ENCODE peak calls at places on chromosome 6, in seven cellular contexts. One of them, this sample, is unnamed.

GRCh38 chr6:129055796-129056195 is 172.9 kb downstream of the LAMA2 start:
- DNase-seq in IMR-90: no peak
- DNase-seq in GM23248: peak
- DNase-seq in H1: no peak
- DNase-seq in SK-N-MC: no peak
- DNase-seq in neuronal stem cell: no peak
- DNase-seq in astrocyte: peak
- DNase-seq in this sample: peak

GRCh38 chr6:164107297-164107995 is 692.9 kb downstream of the QKI start:
- DNase-seq in SK-N-MC: no peak
- DNase-seq in H1: no peak
- DNase-seq in GM23248: peak
- DNase-seq in neuronal stem cell: no peak
- DNase-seq in astrocyte: peak
- DNase-seq in IMR-90: no peak
- DNase-seq in this sample: no peak

GRCh38 chr6:3455490-3456394 is 1.1 kb downstream of the SLC22A23 start:
- DNase-seq in SK-N-MC: no peak
- DNase-seq in H1: no peak
- DNase-seq in GM23248: peak
- DNase-seq in astrocyte: no peak
- DNase-seq in IMR-90: no peak
- DNase-seq in neuronal stem cell: no peak
- DNase-seq in this sample: peak

GRCh38 chr6:144215402-144215931 is 65.2 kb downstream of the STX11 start:
- DNase-seq in GM23248: peak
- DNase-seq in IMR-90: no peak
- DNase-seq in astrocyte: peak
- DNase-seq in SK-N-MC: no peak
- DNase-seq in neuronal stem cell: no peak
- DNase-seq in H1: no peak
- DNase-seq in this sample: peak

GRCh38 chr6:160141001-160141726 is 19.5 kb downstream of the SLC22A1 start:
- DNase-seq in neuronal stem cell: no peak
- DNase-seq in IMR-90: peak
- DNase-seq in astrocyte: peak
- DNase-seq in SK-N-MC: no peak
- DNase-seq in GM23248: peak
- DNase-seq in H1: no peak
- DNase-seq in this sample: no peak

GRCh38 chr6:144149894-144150672 is at the start of gene STX11:
- DNase-seq in neuronal stem cell: peak
- DNase-seq in SK-N-MC: no peak
- DNase-seq in IMR-90: peak
- DNase-seq in GM23248: peak
- DNase-seq in astrocyte: peak
- DNase-seq in H1: peak
- DNase-seq in this sample: peak

GRCh38 chr6:36978687-36979086 is 7.3 kb downstream of the MTCH1 start:
- DNase-seq in SK-N-MC: no peak
- DNase-seq in astrocyte: no peak
- DNase-seq in GM23248: no peak
- DNase-seq in neuronal stem cell: no peak
- DNase-seq in H1: no peak
- DNase-seq in IMR-90: no peak
- DNase-seq in this sample: no peak

GRCh38 chr6:96626749-96627353 is 63.9 kb downstream of the FHL5 start:
- DNase-seq in astrocyte: peak
- DNase-seq in neuronal stem cell: no peak
- DNase-seq in GM23248: peak
- DNase-seq in IMR-90: peak
- DNase-seq in H1: no peak
- DNase-seq in SK-N-MC: peak
- DNase-seq in this sample: peak

GRCh38 chr6:106617302-106617701 is 12.0 kb downstream of the RTN4IP1 start:
- DNase-seq in SK-N-MC: no peak
- DNase-seq in IMR-90: no peak
- DNase-seq in H1: no peak
- DNase-seq in astrocyte: no peak
- DNase-seq in neuronal stem cell: no peak
- DNase-seq in GM23248: no peak
- DNase-seq in this sample: no peak

GRCh38 chr6:81621816-81622395 is 130.6 kb downstream of the TENT5A start:
- DNase-seq in SK-N-MC: no peak
- DNase-seq in IMR-90: peak
- DNase-seq in neuronal stem cell: no peak
- DNase-seq in GM23248: peak
- DNase-seq in H1: no peak
- DNase-seq in astrocyte: no peak
- DNase-seq in this sample: no peak

GRCh38 chr6:12163149-12163548 is 127.0 kb upstream of the EDN1 start:
- DNase-seq in astrocyte: no peak
- DNase-seq in H1: no peak
- DNase-seq in GM23248: no peak
- DNase-seq in SK-N-MC: no peak
- DNase-seq in IMR-90: no peak
- DNase-seq in neuronal stem cell: no peak
- DNase-seq in this sample: no peak

GRCh38 chr6:118705799-118706481 is 54.5 kb upstream of the CEP85L start:
- DNase-seq in IMR-90: peak
- DNase-seq in SK-N-MC: no peak
- DNase-seq in GM23248: peak
- DNase-seq in neuronal stem cell: peak
- DNase-seq in H1: peak
- DNase-seq in astrocyte: peak
- DNase-seq in this sample: peak

GRCh38 chr6:1131285-1132079 is 180.4 kb upstream of the FOXQ1 start:
- DNase-seq in GM23248: peak
- DNase-seq in SK-N-MC: no peak
- DNase-seq in neuronal stem cell: no peak
- DNase-seq in astrocyte: peak
- DNase-seq in IMR-90: peak
- DNase-seq in H1: no peak
- DNase-seq in this sample: peak

GRCh38 chr6:133099573-133099972 is 141.6 kb upstream of the EYA4 start:
- DNase-seq in neuronal stem cell: no peak
- DNase-seq in H1: no peak
- DNase-seq in GM23248: peak
- DNase-seq in IMR-90: peak
- DNase-seq in astrocyte: peak
- DNase-seq in SK-N-MC: peak
- DNase-seq in this sample: peak

GRCh38 chr6:105784179-105784578 is 302.0 kb upstream of the PRDM1 start:
- DNase-seq in IMR-90: no peak
- DNase-seq in GM23248: peak
- DNase-seq in astrocyte: no peak
- DNase-seq in SK-N-MC: no peak
- DNase-seq in H1: no peak
- DNase-seq in neuronal stem cell: no peak
- DNase-seq in this sample: no peak

GRCh38 chr6:53179961-53180651 is 31.5 kb upstream of the GCM1 start:
- DNase-seq in GM23248: no peak
- DNase-seq in IMR-90: peak
- DNase-seq in neuronal stem cell: no peak
- DNase-seq in SK-N-MC: no peak
- DNase-seq in astrocyte: peak
- DNase-seq in H1: no peak
- DNase-seq in this sample: peak

GRCh38 chr6:152573762-152574161 is 63.4 kb downstream of the SYNE1 start:
- DNase-seq in GM23248: peak
- DNase-seq in astrocyte: no peak
- DNase-seq in IMR-90: peak
- DNase-seq in SK-N-MC: no peak
- DNase-seq in H1: no peak
- DNase-seq in neuronal stem cell: no peak
- DNase-seq in this sample: peak

GRCh38 chr6:34021839-34022190 is 124.1 kb downstream of the GRM4 start:
- DNase-seq in astrocyte: no peak
- DNase-seq in neuronal stem cell: no peak
- DNase-seq in IMR-90: no peak
- DNase-seq in H1: no peak
- DNase-seq in GM23248: peak
- DNase-seq in SK-N-MC: no peak
- DNase-seq in this sample: no peak

GRCh38 chr6:28490191-28490890 is 25.3 kb downstream of the GPX6 start:
- DNase-seq in astrocyte: no peak
- DNase-seq in H1: no peak
- DNase-seq in SK-N-MC: no peak
- DNase-seq in IMR-90: peak
- DNase-seq in GM23248: peak
- DNase-seq in neuronal stem cell: no peak
- DNase-seq in this sample: no peak

GRCh38 chr6:28488916-28489365 is 26.7 kb downstream of the GPX6 start:
- DNase-seq in neuronal stem cell: peak
- DNase-seq in H1: peak
- DNase-seq in astrocyte: peak
- DNase-seq in SK-N-MC: peak
- DNase-seq in GM23248: peak
- DNase-seq in IMR-90: peak
- DNase-seq in this sample: peak

GRCh38 chr6:28491984-28492317 is 23.6 kb downstream of the GPX6 start:
- DNase-seq in SK-N-MC: no peak
- DNase-seq in neuronal stem cell: no peak
- DNase-seq in astrocyte: no peak
- DNase-seq in H1: no peak
- DNase-seq in IMR-90: no peak
- DNase-seq in GM23248: no peak
- DNase-seq in this sample: no peak

GRCh38 chr6:28486988-28487742 is 28.4 kb downstream of the GPX6 start:
- DNase-seq in SK-N-MC: no peak
- DNase-seq in H1: no peak
- DNase-seq in IMR-90: no peak
- DNase-seq in neuronal stem cell: no peak
- DNase-seq in GM23248: no peak
- DNase-seq in astrocyte: no peak
- DNase-seq in this sample: no peak

DNA sequence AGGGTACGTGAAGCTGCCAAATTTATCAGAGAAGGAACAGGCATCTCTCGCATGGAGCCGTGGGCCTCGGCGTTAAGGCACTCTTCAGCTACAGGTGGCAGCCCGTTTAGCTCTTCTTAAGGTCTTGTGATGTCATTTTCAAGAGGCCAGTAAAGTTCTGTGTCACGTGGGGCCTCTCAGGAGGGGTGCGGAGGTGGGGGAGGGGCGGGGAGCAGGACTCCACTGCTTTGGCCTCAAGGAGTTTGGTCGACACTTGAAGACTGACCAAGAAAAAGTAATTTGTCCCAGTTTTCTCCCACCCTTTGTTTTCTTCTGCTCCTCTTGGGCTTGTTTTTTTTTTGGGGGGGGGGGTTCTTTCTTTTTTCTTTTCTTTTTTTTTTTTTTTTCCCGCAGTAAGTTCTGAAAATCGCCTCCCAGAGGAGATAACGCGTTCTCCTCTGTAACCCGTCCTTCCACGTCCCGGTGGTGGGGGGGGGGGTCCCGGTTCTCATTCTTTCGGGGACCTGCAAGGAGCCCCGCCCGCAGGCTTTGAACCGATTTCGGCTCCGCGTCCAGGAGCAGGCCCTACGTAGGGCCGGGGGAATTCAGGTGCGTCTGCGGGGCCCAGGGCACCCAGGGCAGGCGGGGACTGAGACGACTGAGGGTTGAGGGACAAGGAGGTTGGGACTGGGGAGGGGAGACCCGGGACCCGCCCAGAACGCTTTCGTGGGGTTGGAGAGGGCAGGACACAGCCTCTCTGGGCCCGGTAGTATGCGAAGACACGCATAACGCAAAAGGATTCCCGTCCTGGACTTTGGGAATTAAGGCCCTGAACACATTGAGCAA is 26.0 kb downstream of the GPX6 start:
- DNase-seq in astrocyte: peak
- DNase-seq in SK-N-MC: peak
- DNase-seq in GM23248: peak
- DNase-seq in H1: peak
- DNase-seq in neuronal stem cell: peak
- DNase-seq in IMR-90: peak
- DNase-seq in this sample: no peak
- H3K9ac ChIP-seq in astrocyte: peak
- H3K9ac ChIP-seq in SK-N-MC: peak
- H3K9ac ChIP-seq in GM23248: peak
- H3K9ac ChIP-seq in H1: peak
- H3K9ac ChIP-seq in neuronal stem cell: peak
- H3K9ac ChIP-seq in IMR-90: peak
- H3K9ac ChIP-seq in this sample: peak

GRCh38 chr6:43077981-43078411 is 1.9 kb downstream of the PTK7 start:
- DNase-seq in IMR-90: peak
- DNase-seq in neuronal stem cell: no peak
- DNase-seq in astrocyte: peak
- DNase-seq in GM23248: peak
- DNase-seq in SK-N-MC: no peak
- DNase-seq in H1: no peak
- DNase-seq in this sample: no peak
- H3K9ac ChIP-seq in IMR-90: peak
- H3K9ac ChIP-seq in neuronal stem cell: no peak
- H3K9ac ChIP-seq in astrocyte: peak
- H3K9ac ChIP-seq in GM23248: peak
- H3K9ac ChIP-seq in SK-N-MC: peak
- H3K9ac ChIP-seq in H1: peak
- H3K9ac ChIP-seq in this sample: no peak

GRCh38 chr6:136762022-136762975 is 30.0 kb downstream of the MAP3K5 start:
- DNase-seq in neuronal stem cell: no peak
- DNase-seq in astrocyte: no peak
- DNase-seq in SK-N-MC: no peak
- DNase-seq in H1: no peak
- DNase-seq in GM23248: no peak
- DNase-seq in IMR-90: no peak
- DNase-seq in this sample: no peak
- H3K9ac ChIP-seq in neuronal stem cell: no peak
- H3K9ac ChIP-seq in astrocyte: no peak
- H3K9ac ChIP-seq in SK-N-MC: peak
- H3K9ac ChIP-seq in H1: no peak
- H3K9ac ChIP-seq in GM23248: peak
- H3K9ac ChIP-seq in IMR-90: no peak
- H3K9ac ChIP-seq in this sample: no peak

GRCh38 chr6:149877678-149878077 is 13.5 kb upstream of the LRP11 start:
- DNase-seq in neuronal stem cell: no peak
- DNase-seq in astrocyte: no peak
- DNase-seq in GM23248: no peak
- DNase-seq in SK-N-MC: no peak
- DNase-seq in IMR-90: no peak
- DNase-seq in H1: no peak
- DNase-seq in this sample: no peak

GRCh38 chr6:149881066-149881766 is 16.7 kb downstream of the RAET1E start:
- DNase-seq in SK-N-MC: no peak
- DNase-seq in H1: no peak
- DNase-seq in GM23248: no peak
- DNase-seq in IMR-90: no peak
- DNase-seq in astrocyte: no peak
- DNase-seq in neuronal stem cell: no peak
- DNase-seq in this sample: no peak

GRCh38 chr6:149871182-149871581 is 7.0 kb upstream of the LRP11 start:
- DNase-seq in SK-N-MC: no peak
- DNase-seq in GM23248: no peak
- DNase-seq in astrocyte: no peak
- DNase-seq in neuronal stem cell: no peak
- DNase-seq in IMR-90: no peak
- DNase-seq in H1: no peak
- DNase-seq in this sample: no peak

GRCh38 chr6:149872233-149872632 is 8.1 kb upstream of the LRP11 start:
- DNase-seq in IMR-90: no peak
- DNase-seq in H1: no peak
- DNase-seq in astrocyte: no peak
- DNase-seq in neuronal stem cell: no peak
- DNase-seq in SK-N-MC: no peak
- DNase-seq in GM23248: no peak
- DNase-seq in this sample: no peak

GRCh38 chr6:149876241-149876933 is 12.2 kb upstream of the LRP11 start:
- DNase-seq in H1: no peak
- DNase-seq in astrocyte: no peak
- DNase-seq in IMR-90: no peak
- DNase-seq in neuronal stem cell: no peak
- DNase-seq in SK-N-MC: no peak
- DNase-seq in GM23248: peak
- DNase-seq in this sample: no peak
- H3K9ac ChIP-seq in H1: no peak
- H3K9ac ChIP-seq in astrocyte: no peak
- H3K9ac ChIP-seq in IMR-90: no peak
- H3K9ac ChIP-seq in neuronal stem cell: no peak
- H3K9ac ChIP-seq in SK-N-MC: no peak
- H3K9ac ChIP-seq in GM23248: peak
- H3K9ac ChIP-seq in this sample: no peak